ENCODE peak calls at places on chromosomes 1 and 21, in four cellular contexts. One of them, this sample, is unnamed. For H3K4me1, the result is how much of the 10 kb centered on the place peaks cover.

GRCh38 chr21:18318156-18318555 is 73.5 kb downstream of the CHODL start:
- DNase-seq in left ventricle myocardium inferior: no peak
- DNase-seq in esophagus squamous epithelium: no peak
- DNase-seq in fibroblast of lung: no peak
- DNase-seq in this sample: peak

GRCh38 chr1:73401666-73402065 is 796.3 kb downstream of the LRRIQ3 start:
- DNase-seq in esophagus squamous epithelium: no peak
- DNase-seq in left ventricle myocardium inferior: no peak
- DNase-seq in fibroblast of lung: no peak
- DNase-seq in this sample: no peak

GRCh38 chr1:117857434-117857833 is 72.0 kb downstream of the GDAP2 start:
- DNase-seq in fibroblast of lung: no peak
- DNase-seq in left ventricle myocardium inferior: no peak
- DNase-seq in esophagus squamous epithelium: no peak
- DNase-seq in this sample: no peak

GRCh38 chr1:3992103-3992556 is 92.1 kb upstream of the C1orf174 start:
- DNase-seq in left ventricle myocardium inferior: no peak
- DNase-seq in fibroblast of lung: no peak
- DNase-seq in esophagus squamous epithelium: no peak
- DNase-seq in this sample: no peak

GRCh38 chr1:61156576-61157239 is 74.3 kb downstream of the NFIA start:
- DNase-seq in fibroblast of lung: no peak
- DNase-seq in esophagus squamous epithelium: no peak
- DNase-seq in left ventricle myocardium inferior: no peak
- DNase-seq in this sample: no peak

GRCh38 chr1:233904979-233905415 is 521 bp downstream of the SLC35F3 start:
- DNase-seq in fibroblast of lung: peak
- DNase-seq in esophagus squamous epithelium: no peak
- DNase-seq in left ventricle myocardium inferior: no peak
- DNase-seq in this sample: peak

GRCh38 chr1:118905671-118906070 is 82.5 kb downstream of the TBX15 start:
- DNase-seq in fibroblast of lung: no peak
- DNase-seq in esophagus squamous epithelium: no peak
- DNase-seq in left ventricle myocardium inferior: no peak
- DNase-seq in this sample: no peak

GRCh38 chr1:97726386-97726785 is 194.4 kb downstream of the DPYD start:
- DNase-seq in fibroblast of lung: peak
- DNase-seq in esophagus squamous epithelium: no peak
- DNase-seq in left ventricle myocardium inferior: no peak
- DNase-seq in this sample: no peak

GRCh38 chr1:172917972-172918371 is 132.8 kb downstream of the TNFSF18 start:
- DNase-seq in esophagus squamous epithelium: no peak
- DNase-seq in fibroblast of lung: peak
- DNase-seq in left ventricle myocardium inferior: no peak
- DNase-seq in this sample: no peak
- H3K4me1 ChIP-seq in esophagus squamous epithelium: under half
- H3K4me1 ChIP-seq in fibroblast of lung: under half
- H3K4me1 ChIP-seq in left ventricle myocardium inferior: under half
- H3K4me1 ChIP-seq in this sample: under half

DNA sequence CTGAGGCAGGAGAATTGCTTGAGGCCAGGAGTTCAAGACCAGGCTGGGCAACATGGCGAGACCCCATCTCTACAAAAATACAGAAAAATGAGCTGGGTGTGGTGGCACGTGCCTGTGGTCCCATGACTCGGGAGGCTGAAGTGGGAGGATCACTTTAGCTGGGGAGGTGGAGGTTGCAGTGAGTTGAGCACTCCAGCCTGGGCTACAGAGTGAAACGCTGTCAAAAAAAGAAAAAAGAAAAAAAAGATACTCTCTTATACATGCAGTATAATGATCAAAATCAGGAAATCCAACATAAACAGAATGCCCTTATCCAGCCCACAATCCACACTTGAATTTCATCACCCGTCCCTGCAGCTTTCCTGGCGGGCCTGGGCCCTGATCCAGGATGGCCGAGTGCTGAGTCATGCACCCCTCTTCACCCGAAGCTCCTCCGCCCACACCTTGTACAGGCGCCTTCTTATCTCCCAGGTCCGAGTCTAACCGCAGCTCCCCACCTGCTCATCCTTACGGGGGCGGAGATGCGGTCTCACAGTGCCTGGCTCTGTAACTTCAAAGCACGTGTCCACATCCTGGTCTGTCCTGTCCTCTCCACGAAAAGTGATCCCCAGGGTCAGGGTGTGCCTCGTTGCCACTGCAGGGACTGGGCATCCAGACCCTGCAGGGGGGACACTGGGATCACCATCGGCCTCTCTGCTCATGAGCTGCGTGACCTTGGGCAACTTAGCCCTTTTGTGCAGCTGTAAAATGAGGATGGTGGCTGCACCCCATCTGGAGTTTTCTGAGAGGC is 120.2 kb upstream of the SLC45A1 start:
- DNase-seq in fibroblast of lung: peak
- DNase-seq in esophagus squamous epithelium: no peak
- DNase-seq in left ventricle myocardium inferior: peak
- DNase-seq in this sample: peak
- H3K27ac ChIP-seq in fibroblast of lung: no peak
- H3K27ac ChIP-seq in esophagus squamous epithelium: peak
- H3K27ac ChIP-seq in left ventricle myocardium inferior: no peak
- H3K27ac ChIP-seq in this sample: peak

DNA sequence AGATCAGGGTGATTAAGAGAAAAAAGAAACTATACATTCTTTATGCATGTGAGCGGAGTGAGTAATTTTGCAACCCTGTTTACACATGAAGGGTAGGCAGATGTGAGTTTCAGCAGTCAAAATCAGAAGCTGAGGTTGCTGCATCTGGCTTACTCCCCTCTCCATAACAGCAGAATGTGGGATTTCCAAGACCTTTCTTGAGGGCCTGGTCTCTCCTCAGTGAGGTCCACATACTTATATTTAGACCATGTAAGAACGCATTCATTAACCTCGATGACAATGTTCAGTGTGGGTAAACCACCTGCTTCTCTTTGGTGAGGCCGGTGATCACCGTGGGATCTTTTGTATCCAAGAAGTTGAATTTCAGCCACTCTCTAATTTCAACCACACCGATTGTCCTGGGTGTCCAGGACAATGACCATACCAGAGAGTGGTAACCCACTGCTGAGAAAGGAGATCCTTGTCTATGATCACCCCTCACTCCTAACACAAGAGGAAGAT is 18.7 kb upstream of the RAP1A start:
- DNase-seq in esophagus squamous epithelium: no peak
- DNase-seq in fibroblast of lung: no peak
- DNase-seq in left ventricle myocardium inferior: no peak
- DNase-seq in this sample: no peak
- H3K4me1 ChIP-seq in esophagus squamous epithelium: under half
- H3K4me1 ChIP-seq in fibroblast of lung: under half
- H3K4me1 ChIP-seq in left ventricle myocardium inferior: under half
- H3K4me1 ChIP-seq in this sample: under half

GRCh38 chr1:156865258-156865657 is 4.6 kb downstream of the NTRK1 start:
- DNase-seq in fibroblast of lung: no peak
- DNase-seq in left ventricle myocardium inferior: no peak
- DNase-seq in esophagus squamous epithelium: no peak
- DNase-seq in this sample: no peak
- H3K27ac ChIP-seq in fibroblast of lung: no peak
- H3K27ac ChIP-seq in left ventricle myocardium inferior: no peak
- H3K27ac ChIP-seq in esophagus squamous epithelium: no peak
- H3K27ac ChIP-seq in this sample: no peak

This sample was measured in body of pancreas.